ENCODE peak calls at places on chromosomes 11 and 22, in ten cellular contexts. One of them, this sample, is unnamed.

GRCh38 chr11:123659311-123659710 is 4.9 kb upstream of the SCN3B start:
- DNase-seq in prostate gland: no peak
- DNase-seq in foreskin keratinocyte: no peak
- DNase-seq in thoracic aorta: no peak
- DNase-seq in RWPE2: no peak
- DNase-seq in colonic mucosa: no peak
- DNase-seq in CD8-positive, alpha-beta T cell: no peak
- DNase-seq in heart right ventricle: no peak
- DNase-seq in AG10803: no peak
- DNase-seq in stomach: no peak
- DNase-seq in this sample: no peak

GRCh38 chr11:20369816-20370215 is 6.3 kb downstream of the HTATIP2 start:
- DNase-seq in colonic mucosa: no peak
- DNase-seq in stomach: no peak
- DNase-seq in prostate gland: no peak
- DNase-seq in heart right ventricle: no peak
- DNase-seq in foreskin keratinocyte: no peak
- DNase-seq in RWPE2: no peak
- DNase-seq in CD8-positive, alpha-beta T cell: no peak
- DNase-seq in thoracic aorta: no peak
- DNase-seq in AG10803: no peak
- DNase-seq in this sample: no peak

GRCh38 chr11:129613076-129613475 is 202.6 kb upstream of the TMEM45B start:
- DNase-seq in thoracic aorta: no peak
- DNase-seq in AG10803: no peak
- DNase-seq in foreskin keratinocyte: no peak
- DNase-seq in colonic mucosa: no peak
- DNase-seq in prostate gland: no peak
- DNase-seq in RWPE2: no peak
- DNase-seq in stomach: no peak
- DNase-seq in heart right ventricle: no peak
- DNase-seq in CD8-positive, alpha-beta T cell: no peak
- DNase-seq in this sample: no peak

GRCh38 chr22:32708835-32709234 is 92.7 kb upstream of the TIMP3 start:
- DNase-seq in AG10803: peak; percentile 85
- DNase-seq in RWPE2: no peak
- DNase-seq in foreskin keratinocyte: no peak
- DNase-seq in colonic mucosa: no peak
- DNase-seq in CD8-positive, alpha-beta T cell: no peak
- DNase-seq in heart right ventricle: no peak
- DNase-seq in stomach: no peak
- DNase-seq in prostate gland: no peak
- DNase-seq in thoracic aorta: no peak
- DNase-seq in this sample: no peak

GRCh38 chr11:5307256-5308019 is 5.7 kb upstream of the OR51B4 start:
- DNase-seq in foreskin keratinocyte: no peak
- DNase-seq in prostate gland: no peak
- DNase-seq in CD8-positive, alpha-beta T cell: no peak
- DNase-seq in thoracic aorta: no peak
- DNase-seq in colonic mucosa: no peak
- DNase-seq in RWPE2: no peak
- DNase-seq in heart right ventricle: no peak
- DNase-seq in stomach: no peak
- DNase-seq in AG10803: no peak
- DNase-seq in this sample: no peak

GRCh38 chr11:108693852-108694251 is 29.0 kb downstream of the DDX10 start:
- DNase-seq in CD8-positive, alpha-beta T cell: no peak
- DNase-seq in prostate gland: no peak
- DNase-seq in RWPE2: no peak
- DNase-seq in colonic mucosa: no peak
- DNase-seq in stomach: no peak
- DNase-seq in thoracic aorta: no peak
- DNase-seq in AG10803: peak; percentile 35
- DNase-seq in foreskin keratinocyte: peak; percentile 14
- DNase-seq in heart right ventricle: no peak
- DNase-seq in this sample: no peak

GRCh38 chr22:32106930-32107329 is 52.2 kb downstream of the C22orf42 start:
- DNase-seq in RWPE2: no peak
- DNase-seq in heart right ventricle: no peak
- DNase-seq in colonic mucosa: no peak
- DNase-seq in prostate gland: no peak
- DNase-seq in CD8-positive, alpha-beta T cell: no peak
- DNase-seq in thoracic aorta: no peak
- DNase-seq in stomach: no peak
- DNase-seq in AG10803: no peak
- DNase-seq in foreskin keratinocyte: no peak
- DNase-seq in this sample: no peak

GRCh38 chr11:134947556-134947955 is 535.5 kb upstream of the B3GAT1 start:
- DNase-seq in CD8-positive, alpha-beta T cell: no peak
- DNase-seq in heart right ventricle: no peak
- DNase-seq in AG10803: no peak
- DNase-seq in colonic mucosa: no peak
- DNase-seq in stomach: no peak
- DNase-seq in RWPE2: no peak
- DNase-seq in foreskin keratinocyte: no peak
- DNase-seq in prostate gland: no peak
- DNase-seq in thoracic aorta: no peak
- DNase-seq in this sample: no peak

GRCh38 chr11:6629573-6629891 is 10.3 kb upstream of the TPP1 start:
- DNase-seq in prostate gland: no peak
- DNase-seq in thoracic aorta: no peak
- DNase-seq in AG10803: no peak
- DNase-seq in RWPE2: no peak
- DNase-seq in stomach: no peak
- DNase-seq in CD8-positive, alpha-beta T cell: no peak
- DNase-seq in colonic mucosa: no peak
- DNase-seq in foreskin keratinocyte: no peak
- DNase-seq in heart right ventricle: no peak
- DNase-seq in this sample: no peak

GRCh38 chr11:116650052-116650451 is 122.7 kb downstream of the BUD13 start:
- DNase-seq in colonic mucosa: peak; percentile 9
- DNase-seq in AG10803: no peak
- DNase-seq in prostate gland: no peak
- DNase-seq in RWPE2: no peak
- DNase-seq in stomach: no peak
- DNase-seq in CD8-positive, alpha-beta T cell: no peak
- DNase-seq in foreskin keratinocyte: no peak
- DNase-seq in thoracic aorta: no peak
- DNase-seq in heart right ventricle: no peak
- DNase-seq in this sample: no peak

GRCh38 chr22:43217285-43218030 is 30.5 kb upstream of the TTLL12 start:
- DNase-seq in foreskin keratinocyte: no peak
- DNase-seq in stomach: no peak
- DNase-seq in prostate gland: no peak
- DNase-seq in heart right ventricle: no peak
- DNase-seq in colonic mucosa: no peak
- DNase-seq in CD8-positive, alpha-beta T cell: no peak
- DNase-seq in AG10803: no peak
- DNase-seq in thoracic aorta: no peak
- DNase-seq in RWPE2: no peak
- DNase-seq in this sample: no peak

GRCh38 chr11:68505596-68505995 is 45.0 kb downstream of the PPP6R3 start:
- DNase-seq in CD8-positive, alpha-beta T cell: no peak
- DNase-seq in AG10803: peak; percentile 22
- DNase-seq in stomach: no peak
- DNase-seq in heart right ventricle: no peak
- DNase-seq in colonic mucosa: no peak
- DNase-seq in foreskin keratinocyte: no peak
- DNase-seq in prostate gland: no peak
- DNase-seq in RWPE2: no peak
- DNase-seq in thoracic aorta: no peak
- DNase-seq in this sample: no peak

GRCh38 chr11:57251491-57252104 is 14.5 kb upstream of the APLNR start:
- DNase-seq in AG10803: peak; percentile 30
- DNase-seq in thoracic aorta: no peak
- DNase-seq in prostate gland: no peak
- DNase-seq in colonic mucosa: no peak
- DNase-seq in stomach: no peak
- DNase-seq in RWPE2: no peak
- DNase-seq in foreskin keratinocyte: no peak
- DNase-seq in CD8-positive, alpha-beta T cell: no peak
- DNase-seq in heart right ventricle: no peak
- DNase-seq in this sample: no peak

GRCh38 chr22:37318255-37319109 is 36.2 kb downstream of the CYTH4 start:
- DNase-seq in CD8-positive, alpha-beta T cell: no peak
- DNase-seq in prostate gland: no peak
- DNase-seq in colonic mucosa: no peak
- DNase-seq in AG10803: no peak
- DNase-seq in thoracic aorta: no peak
- DNase-seq in foreskin keratinocyte: no peak
- DNase-seq in heart right ventricle: no peak
- DNase-seq in stomach: no peak
- DNase-seq in RWPE2: no peak
- DNase-seq in this sample: no peak
- TF ChIP-seq CTCF in CD8-positive, alpha-beta T cell: no peak
- TF ChIP-seq CTCF in prostate gland: no peak
- TF ChIP-seq CTCF in colonic mucosa: no peak
- TF ChIP-seq CTCF in AG10803: no peak
- TF ChIP-seq CTCF in thoracic aorta: no peak
- TF ChIP-seq CTCF in foreskin keratinocyte: peak; percentile 40
- TF ChIP-seq CTCF in heart right ventricle: no peak
- TF ChIP-seq CTCF in stomach: no peak
- TF ChIP-seq CTCF in RWPE2: peak; percentile 45
- TF ChIP-seq CTCF in this sample: no peak

GRCh38 chr11:45361551-45361950 is 75.4 kb upstream of the SYT13 start:
- DNase-seq in prostate gland: no peak
- DNase-seq in foreskin keratinocyte: no peak
- DNase-seq in RWPE2: no peak
- DNase-seq in heart right ventricle: no peak
- DNase-seq in colonic mucosa: no peak
- DNase-seq in CD8-positive, alpha-beta T cell: no peak
- DNase-seq in AG10803: no peak
- DNase-seq in thoracic aorta: no peak
- DNase-seq in stomach: no peak
- DNase-seq in this sample: no peak

GRCh38 chr11:45354976-45355705 is 69.0 kb upstream of the SYT13 start:
- DNase-seq in foreskin keratinocyte: no peak
- DNase-seq in stomach: peak; percentile 77
- DNase-seq in CD8-positive, alpha-beta T cell: peak; percentile 88
- DNase-seq in AG10803: peak; percentile 36
- DNase-seq in thoracic aorta: peak; percentile 36
- DNase-seq in prostate gland: peak; percentile 60
- DNase-seq in RWPE2: no peak
- DNase-seq in colonic mucosa: peak; percentile 86
- DNase-seq in heart right ventricle: peak; percentile 91
- DNase-seq in this sample: peak; percentile 70

DNA sequence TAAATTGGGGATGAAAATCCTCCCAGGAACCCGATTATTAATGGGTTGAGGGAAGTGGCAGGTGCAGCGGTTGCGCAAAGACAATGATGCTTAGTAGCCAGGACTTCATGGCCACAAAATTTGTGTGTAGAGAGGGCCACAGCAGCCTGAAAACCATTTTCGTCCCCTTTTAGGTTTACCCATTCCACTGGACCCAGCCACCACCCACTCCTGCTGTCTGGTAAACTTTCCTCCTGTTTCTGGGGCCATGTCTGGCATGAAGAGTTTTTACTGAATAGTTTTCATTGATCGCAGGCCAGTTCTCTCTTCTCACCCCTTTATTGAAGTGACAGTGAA is 69.5 kb upstream of the SYT13 start:
- DNase-seq in thoracic aorta: no peak
- DNase-seq in heart right ventricle: no peak
- DNase-seq in AG10803: no peak
- DNase-seq in stomach: peak; percentile 15
- DNase-seq in prostate gland: no peak
- DNase-seq in foreskin keratinocyte: no peak
- DNase-seq in colonic mucosa: no peak
- DNase-seq in RWPE2: no peak
- DNase-seq in CD8-positive, alpha-beta T cell: no peak
- DNase-seq in this sample: no peak
- TF ChIP-seq CTCF in thoracic aorta: no peak
- TF ChIP-seq CTCF in heart right ventricle: no peak
- TF ChIP-seq CTCF in AG10803: no peak
- TF ChIP-seq CTCF in stomach: no peak
- TF ChIP-seq CTCF in prostate gland: no peak
- TF ChIP-seq CTCF in foreskin keratinocyte: no peak
- TF ChIP-seq CTCF in colonic mucosa: no peak
- TF ChIP-seq CTCF in RWPE2: no peak
- TF ChIP-seq CTCF in CD8-positive, alpha-beta T cell: no peak
- TF ChIP-seq CTCF in this sample: no peak

GRCh38 chr22:46676479-46676878 is 56.3 kb downstream of the GRAMD4 start:
- DNase-seq in colonic mucosa: no peak
- DNase-seq in prostate gland: no peak
- DNase-seq in RWPE2: no peak
- DNase-seq in CD8-positive, alpha-beta T cell: no peak
- DNase-seq in thoracic aorta: no peak
- DNase-seq in heart right ventricle: no peak
- DNase-seq in stomach: no peak
- DNase-seq in AG10803: no peak
- DNase-seq in foreskin keratinocyte: no peak
- DNase-seq in this sample: no peak
- TF ChIP-seq CTCF in colonic mucosa: no peak
- TF ChIP-seq CTCF in prostate gland: no peak
- TF ChIP-seq CTCF in RWPE2: no peak
- TF ChIP-seq CTCF in CD8-positive, alpha-beta T cell: no peak
- TF ChIP-seq CTCF in thoracic aorta: no peak
- TF ChIP-seq CTCF in heart right ventricle: no peak
- TF ChIP-seq CTCF in stomach: no peak
- TF ChIP-seq CTCF in AG10803: no peak
- TF ChIP-seq CTCF in foreskin keratinocyte: no peak
- TF ChIP-seq CTCF in this sample: no peak

DNA sequence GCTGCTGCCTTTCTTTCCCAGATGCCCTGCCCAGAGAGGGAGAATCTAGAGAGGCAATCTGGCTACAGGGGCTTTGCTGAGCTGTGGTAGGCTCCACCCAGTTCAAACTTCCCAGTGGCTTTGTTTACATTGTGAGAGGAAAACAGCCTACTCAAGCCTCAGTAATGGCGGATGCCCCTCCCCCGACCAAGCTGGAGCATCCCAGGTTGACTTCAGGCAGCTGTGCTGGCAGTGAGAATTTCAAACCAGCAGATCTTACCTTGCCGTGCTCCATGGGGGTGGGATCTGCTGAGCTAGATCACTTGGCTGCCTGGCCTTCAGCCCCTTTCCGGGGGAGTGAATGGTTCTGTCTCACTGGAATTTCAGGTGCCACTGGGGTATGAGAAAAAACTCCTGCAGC is 12.2 kb downstream of the BDNF start:
- DNase-seq in RWPE2: no peak
- DNase-seq in colonic mucosa: no peak
- DNase-seq in thoracic aorta: no peak
- DNase-seq in CD8-positive, alpha-beta T cell: no peak
- DNase-seq in stomach: no peak
- DNase-seq in heart right ventricle: no peak
- DNase-seq in prostate gland: no peak
- DNase-seq in foreskin keratinocyte: no peak
- DNase-seq in AG10803: no peak
- DNase-seq in this sample: no peak
- TF ChIP-seq CTCF in RWPE2: no peak
- TF ChIP-seq CTCF in colonic mucosa: no peak
- TF ChIP-seq CTCF in thoracic aorta: no peak
- TF ChIP-seq CTCF in CD8-positive, alpha-beta T cell: no peak
- TF ChIP-seq CTCF in stomach: no peak
- TF ChIP-seq CTCF in heart right ventricle: no peak
- TF ChIP-seq CTCF in prostate gland: no peak
- TF ChIP-seq CTCF in foreskin keratinocyte: no peak
- TF ChIP-seq CTCF in AG10803: no peak
- TF ChIP-seq CTCF in this sample: no peak

GRCh38 chr11:95140397-95141030 is 50.9 kb downstream of the ENDOD1 start:
- DNase-seq in prostate gland: no peak
- DNase-seq in thoracic aorta: no peak
- DNase-seq in stomach: no peak
- DNase-seq in CD8-positive, alpha-beta T cell: no peak
- DNase-seq in RWPE2: no peak
- DNase-seq in AG10803: no peak
- DNase-seq in colonic mucosa: no peak
- DNase-seq in foreskin keratinocyte: no peak
- DNase-seq in heart right ventricle: no peak
- DNase-seq in this sample: no peak
- TF ChIP-seq CTCF in prostate gland: no peak
- TF ChIP-seq CTCF in thoracic aorta: no peak
- TF ChIP-seq CTCF in stomach: no peak
- TF ChIP-seq CTCF in CD8-positive, alpha-beta T cell: no peak
- TF ChIP-seq CTCF in RWPE2: no peak
- TF ChIP-seq CTCF in AG10803: no peak
- TF ChIP-seq CTCF in colonic mucosa: no peak
- TF ChIP-seq CTCF in foreskin keratinocyte: no peak
- TF ChIP-seq CTCF in heart right ventricle: no peak
- TF ChIP-seq CTCF in this sample: no peak